ENCODE peak calls at places on chromosomes 2 and 18, in five cellular contexts. E, H, B, M and I are unnamed samples.

GRCh38 chr2:128299628-128300027 is 19.0 kb downstream of the HS6ST1 start:
- DNase-seq in B (no peak), E (no peak), M (no peak), H (no peak), I (no peak)

GRCh38 chr2:230075988-230076631 is 7.4 kb upstream of the SLC16A14 start:
- DNase-seq in B (no peak), M (no peak), H (no peak), E (no peak), I (no peak)

GRCh38 chr2:75564026-75564688 is 3.4 kb upstream of the EVA1A start:
- DNase-seq in B (no peak), H (no peak), E (no peak), M (no peak), I (no peak)

GRCh38 chr2:71592181-71592711 is 138.9 kb downstream of the DYSF start:
- DNase-seq in M (no peak), B (no peak), H (no peak), E (peak), I (no peak)

GRCh38 chr2:2720351-2720750 is 389.3 kb upstream of the MYT1L start:
- DNase-seq in E (no peak), M (peak), B (no peak), H (no peak), I (no peak)

GRCh38 chr2:104863585-104864279 is 9.8 kb downstream of the POU3F3 start:
- DNase-seq in E (peak), M (no peak), H (no peak), B (no peak), I (no peak)

GRCh38 chr2:209648714-209649113 is 122.9 kb upstream of the UNC80 start:
- DNase-seq in H (no peak), B (no peak), M (no peak), E (no peak), I (no peak)

GRCh38 chr2:55887906-55888625 is 35.5 kb downstream of the EFEMP1 start:
- DNase-seq in B (no peak), E (no peak), M (no peak), H (no peak), I (no peak)

GRCh38 chr2:198134287-198134955 is 330.0 kb downstream of the PLCL1 start:
- DNase-seq in E (no peak), B (no peak), M (no peak), H (no peak), I (no peak)

GRCh38 chr18:7415081-7415894 is 151.8 kb upstream of the PTPRM start:
- DNase-seq in B (no peak), M (no peak), H (no peak), E (no peak), I (no peak)

GRCh38 chr2:17821535-17822451 is 5.5 kb downstream of the MSGN1 start:
- DNase-seq in M (no peak), H (no peak), E (no peak), B (peak), I (no peak)

GRCh38 chr18:60358516-60358915 is 14.1 kb downstream of the MC4R start:
- DNase-seq in H (no peak), B (no peak), M (no peak), E (no peak), I (no peak)

GRCh38 chr2:27681844-27682243 is 18.2 kb downstream of the SLC4A1AP start:
- DNase-seq in E (no peak), M (no peak), H (no peak), B (no peak), I (no peak)

GRCh38 chr2:5190023-5190422 is 502.2 kb upstream of the SOX11 start:
- DNase-seq in E (no peak), M (no peak), B (no peak), H (no peak), I (no peak)

GRCh38 chr2:195094330-195094729 is 562.7 kb upstream of the SLC39A10 start:
- DNase-seq in M (no peak), B (no peak), H (no peak), E (no peak), I (no peak)

GRCh38 chr2:20120569-20121416 is 69.4 kb upstream of the LAPTM4A start:
- DNase-seq in H (no peak), M (no peak), E (no peak), B (no peak), I (no peak)

GRCh38 chr2:119449526-119449925 is 17.9 kb downstream of the TMEM37 start:
- DNase-seq in H (no peak), M (no peak), E (no peak), B (no peak), I (no peak)

GRCh38 chr2:12008425-12009061 is 262.1 kb downstream of the LPIN1 start:
- DNase-seq in M (no peak), E (no peak), H (no peak), B (peak), I (no peak)

GRCh38 chr2:41791523-41791922 is 256.3 kb upstream of the PKDCC start:
- DNase-seq in E (peak), B (peak), M (no peak), H (peak), I (no peak)

GRCh38 chr2:37315364-37315763 is 9.3 kb downstream of the PRKD3 start:
- DNase-seq in H (no peak), M (no peak), B (no peak), E (no peak), I (no peak)

GRCh38 chr18:5512191-5512590 is 31.6 kb downstream of the EPB41L3 start:
- DNase-seq in H (no peak), B (no peak), M (no peak), E (no peak), I (no peak)

GRCh38 chr2:107259011-107259410 is 373.0 kb upstream of the ST6GAL2 start:
- DNase-seq in E (no peak), H (no peak), B (no peak), M (no peak), I (no peak)

GRCh38 chr2:167289651-167290410 is 401.6 kb downstream of the XIRP2 start:
- DNase-seq in H (no peak), M (no peak), E (no peak), B (no peak), I (no peak)

GRCh38 chr2:18516112-18516511 is 44.3 kb downstream of the RDH14 start:
- DNase-seq in H (peak), B (no peak), M (no peak), E (peak), I (no peak)

GRCh38 chr2:189128961-189129360 is 50.6 kb downstream of the COL5A2 start:
- DNase-seq in B (no peak), H (no peak), M (no peak), E (no peak), I (no peak)

GRCh38 chr2:228545041-228545440 is 363.6 kb upstream of the SPHKAP start:
- DNase-seq in B (no peak), H (no peak), E (no peak), M (no peak), I (no peak)

GRCh38 chr2:238462782-238463396 is 36.2 kb downstream of the ASB1 start:
- DNase-seq in H (no peak), B (peak), E (peak), M (no peak), I (no peak)

GRCh38 chr2:217064234-217065103 is 204.6 kb upstream of the TNP1 start:
- DNase-seq in H (peak), B (peak), M (no peak), E (peak), I (no peak)

GRCh38 chr2:129165001-129165400 is 814.5 kb upstream of the RAB6C start:
- DNase-seq in E (no peak), H (no peak), B (no peak), M (no peak), I (no peak)

GRCh38 chr2:98412751-98413445 is 31.8 kb upstream of the INPP4A start:
- DNase-seq in E (peak), B (peak), H (peak), M (no peak), I (no peak)
- H3K4me3 ChIP-seq in E (no peak), B (no peak), H (no peak), M (no peak), I (no peak)

GRCh38 chr2:44932079-44932478 is 9.4 kb upstream of the SIX3 start:
- DNase-seq in H (no peak), M (no peak), B (no peak), E (peak), I (no peak)
- H3K4me3 ChIP-seq in H (no peak), M (no peak), B (no peak), E (no peak), I (no peak)

DNA sequence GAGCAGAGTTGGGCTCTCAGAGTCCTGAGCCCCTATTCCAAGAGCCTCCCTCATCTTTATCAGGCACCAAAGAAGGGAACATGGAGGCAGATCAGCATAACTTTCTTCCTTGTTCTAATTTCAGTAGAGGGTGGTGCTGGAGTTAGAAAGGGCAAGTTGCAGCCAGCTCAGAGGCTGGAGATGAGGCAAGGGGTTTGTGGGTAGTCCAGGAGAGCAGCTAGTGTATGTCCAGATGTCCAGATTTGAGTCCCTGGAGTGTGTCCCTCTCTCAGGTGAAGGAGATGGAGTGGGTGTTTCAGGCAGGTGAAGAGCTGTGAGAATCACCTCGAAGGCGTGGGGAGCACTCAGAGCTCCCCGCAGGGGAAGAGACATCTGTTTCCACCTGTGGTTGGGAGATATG is 478 bp upstream of the PRKAG3 start:
- DNase-seq in H (no peak), B (no peak), M (no peak), E (no peak), I (no peak)
- H3K4me3 ChIP-seq in H (no peak), B (no peak), M (no peak), E (no peak), I (no peak)

GRCh38 chr2:33583194-33583938 is 15.7 kb downstream of the FAM98A start:
- DNase-seq in M (no peak), H (peak), E (peak), B (peak), I (no peak)

GRCh38 chr2:33577660-33578059 is 21.4 kb downstream of the FAM98A start:
- DNase-seq in M (no peak), E (no peak), H (no peak), B (no peak), I (no peak)

GRCh38 chr2:33577084-33577483 is 22.0 kb downstream of the FAM98A start:
- DNase-seq in H (no peak), B (no peak), E (no peak), M (no peak), I (no peak)

GRCh38 chr2:33581857-33582256 is 17.2 kb downstream of the FAM98A start:
- DNase-seq in M (no peak), E (no peak), B (no peak), H (no peak), I (no peak)

DNA sequence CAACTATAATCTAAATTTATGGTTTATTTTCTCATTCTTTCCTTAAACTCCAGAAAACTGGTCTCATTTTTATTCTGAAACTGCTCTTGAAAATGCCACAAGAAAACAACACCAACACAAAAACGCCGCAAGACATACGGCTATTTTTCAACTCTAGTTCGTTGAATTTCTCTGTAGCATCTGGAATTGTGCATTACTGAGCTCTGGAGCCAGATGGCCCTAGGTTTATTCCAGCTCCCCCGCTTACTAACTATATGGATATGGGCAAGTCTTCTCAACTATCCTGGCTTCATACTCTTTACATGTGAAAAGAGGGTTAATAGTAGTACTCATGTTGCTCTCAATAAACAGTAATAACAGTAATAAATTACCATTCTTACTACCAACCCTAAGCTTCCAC is 19.9 kb downstream of the FAM98A start:
- DNase-seq in H (no peak), E (no peak), M (no peak), B (no peak), I (no peak)
- H3K4me3 ChIP-seq in H (no peak), E (no peak), M (no peak), B (no peak), I (no peak)

GRCh38 chr18:907171-907879 is 2.7 kb downstream of the ADCYAP1 start:
- DNase-seq in B (no peak), H (no peak), E (peak), M (peak), I (no peak)
- H3K4me3 ChIP-seq in B (no peak), H (peak), E (peak), M (peak), I (peak)

DNA sequence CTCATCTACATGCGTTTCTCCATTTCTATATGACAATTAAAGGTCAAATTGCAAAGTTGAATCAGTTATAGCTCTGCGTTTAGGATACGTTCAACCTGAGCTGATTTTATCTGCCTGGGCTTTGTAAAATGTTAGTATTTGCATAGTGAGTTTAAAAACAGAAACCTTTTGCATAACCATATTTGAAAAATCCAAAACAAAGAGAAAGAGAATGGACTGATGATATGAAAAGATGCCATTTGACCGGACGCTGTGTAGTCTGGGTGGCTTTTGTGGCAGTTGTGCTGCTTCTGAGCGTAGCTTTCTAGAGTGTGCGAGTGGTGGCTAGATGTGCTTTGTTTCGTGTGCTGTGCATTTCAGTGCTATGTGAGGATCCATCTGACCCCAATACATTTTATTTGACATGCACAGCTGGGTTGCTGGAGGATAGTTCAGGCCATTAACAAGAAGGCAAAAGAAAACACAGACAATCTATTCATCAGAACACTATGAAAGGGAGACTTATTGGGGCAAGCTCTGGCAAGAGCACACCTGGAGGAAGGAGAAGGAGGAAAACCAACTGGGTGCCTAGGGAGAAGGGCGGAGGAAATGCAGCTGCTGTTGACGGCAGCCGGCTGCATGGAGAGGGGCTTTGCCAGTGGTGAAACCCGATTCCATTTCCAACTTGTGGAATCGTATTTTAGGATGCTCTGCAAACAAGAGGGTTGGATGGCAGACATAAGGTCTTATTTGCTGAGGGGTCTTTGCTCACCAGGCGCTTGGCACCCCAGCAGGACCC is 126.8 kb downstream of the ACOXL start:
- DNase-seq in H (no peak), B (peak), E (peak), M (no peak), I (no peak)
- H3K4me3 ChIP-seq in H (no peak), B (peak), E (no peak), M (no peak), I (no peak)